ENCODE peak calls at places on chromosome 9, in five cellular contexts. A is GM23248, L is PC-3, X is OCI-LY7, R is neural progenitor cell. U is an unnamed sample.

GRCh38 chr9:27367922-27368316 is 71.0 kb upstream of the EQTN start:
- DNase-seq in R (no peak), A (no peak), L (no peak), X (no peak), U (no peak)

GRCh38 chr9:136626740-136627642 is 35.7 kb upstream of the EGFL7 start:
- DNase-seq in L (no peak), X (no peak), A (peak), R (peak), U (no peak)

GRCh38 chr9:132407196-132407595 is 556 bp upstream of the TTF1 start:
- DNase-seq in A (no peak), L (no peak), X (no peak), R (no peak), U (no peak)

GRCh38 chr9:134320195-134320885 is 5.9 kb upstream of the RXRA start:
- DNase-seq in X (no peak), R (peak), L (no peak), A (no peak), U (no peak)

GRCh38 chr9:133979124-133979920 is 12.8 kb downstream of the VAV2 start:
- DNase-seq in A (peak), L (no peak), R (peak), X (peak), U (no peak)

GRCh38 chr9:127523312-127523851 is 72.1 kb downstream of the LRSAM1 start:
- DNase-seq in R (no peak), L (peak), A (peak), X (no peak), U (peak)

GRCh38 chr9:1018121-1018520 is 32.0 kb upstream of the DMRT2 start:
- DNase-seq in R (no peak), X (peak), A (peak), L (peak), U (peak)

GRCh38 chr9:117414906-117415583 is at the start of gene ASTN2:
- DNase-seq in L (no peak), R (peak), X (no peak), A (no peak), U (no peak)

GRCh38 chr9:122444366-122444765 is 33.4 kb downstream of the OR1J1 start:
- DNase-seq in X (no peak), A (peak), L (no peak), R (no peak), U (no peak)

GRCh38 chr9:71744754-71745521 is 23.4 kb downstream of the CEMIP2 start:
- DNase-seq in L (no peak), X (no peak), R (no peak), A (no peak), U (no peak)

GRCh38 chr9:129712595-129713524 is 40.0 kb downstream of the PTGES start:
- DNase-seq in R (peak), X (no peak), L (peak), A (peak), U (no peak)

GRCh38 chr9:16553869-16554540 is 316.5 kb downstream of the BNC2 start:
- DNase-seq in R (no peak), X (no peak), L (no peak), A (no peak), U (no peak)

GRCh38 chr9:111566234-111566633 is 33.2 kb downstream of the PTGR1 start:
- DNase-seq in X (no peak), R (no peak), L (no peak), A (peak), U (no peak)

GRCh38 chr9:16888594-16888993 is 18.1 kb upstream of the BNC2 start:
- DNase-seq in L (no peak), A (no peak), R (no peak), X (no peak), U (no peak)

GRCh38 chr9:106058460-106058859 is 364.1 kb downstream of the TMEM38B start:
- DNase-seq in L (no peak), R (no peak), X (no peak), A (no peak), U (no peak)

GRCh38 chr9:109138421-109138820 is 18.7 kb upstream of the TMEM245 start:
- DNase-seq in L (no peak), R (no peak), A (no peak), X (no peak), U (no peak)

GRCh38 chr9:96674914-96675538 is 19.9 kb upstream of the PRXL2C start:
- DNase-seq in X (no peak), L (peak), R (no peak), A (peak), U (peak)

GRCh38 chr9:123597073-123597472 is 241.1 kb downstream of the CRB2 start:
- DNase-seq in L (no peak), X (no peak), A (no peak), R (no peak), U (no peak)

GRCh38 chr9:135278586-135278985 is 191.1 kb downstream of the OLFM1 start:
- DNase-seq in A (no peak), R (no peak), X (no peak), L (no peak), U (no peak)

GRCh38 chr9:91071185-91071990 is 269.8 kb downstream of the SYK start:
- DNase-seq in A (peak), L (peak), X (no peak), R (no peak), U (no peak)

GRCh38 chr9:37390759-37391158 is 31.7 kb upstream of the GRHPR start:
- DNase-seq in A (peak), X (peak), R (peak), L (peak), U (peak)

GRCh38 chr9:136888454-136888853 is 2.1 kb downstream of the TRAF2 start:
- DNase-seq in A (no peak), X (no peak), L (no peak), R (no peak), U (no peak)

GRCh38 chr9:108662090-108662875 is 193.5 kb downstream of the ACTL7B start:
- DNase-seq in X (no peak), R (no peak), A (peak), L (no peak), U (no peak)

GRCh38 chr9:134591573-134591981 is 50.0 kb upstream of the COL5A1 start:
- DNase-seq in A (peak), L (no peak), R (no peak), X (no peak), U (no peak)

GRCh38 chr9:32589083-32589713 is 16.2 kb upstream of the NDUFB6 start:
- DNase-seq in L (peak), X (peak), A (peak), R (peak), U (peak)

GRCh38 chr9:136621019-136621733 is 41.5 kb upstream of the EGFL7 start:
- DNase-seq in R (no peak), X (no peak), A (no peak), L (no peak), U (no peak)

GRCh38 chr9:129373361-129373760 is 195.3 kb upstream of the IER5L start:
- DNase-seq in R (no peak), A (no peak), X (no peak), L (no peak), U (no peak)

GRCh38 chr9:76109953-76110352 is 219.5 kb downstream of the PCSK5 start:
- DNase-seq in R (no peak), L (no peak), A (peak), X (no peak), U (no peak)

GRCh38 chr9:61673664-61674381 is 484.0 kb downstream of the SPATA31A7 start:
- DNase-seq in L (no peak), X (no peak), R (no peak), A (no peak), U (no peak)

GRCh38 chr9:107693620-107694326 is 204.2 kb upstream of the KLF4 start:
- DNase-seq in L (no peak), R (no peak), X (no peak), A (peak), U (no peak)

GRCh38 chr9:110255417-110256141 is 728 bp downstream of the TXN start:
- DNase-seq in A (peak), R (peak), L (peak), X (peak), U (no peak)

GRCh38 chr9:129225815-129226214 is 47.8 kb upstream of the IER5L start:
- DNase-seq in A (peak), X (no peak), R (peak), L (no peak), U (no peak)

DNA sequence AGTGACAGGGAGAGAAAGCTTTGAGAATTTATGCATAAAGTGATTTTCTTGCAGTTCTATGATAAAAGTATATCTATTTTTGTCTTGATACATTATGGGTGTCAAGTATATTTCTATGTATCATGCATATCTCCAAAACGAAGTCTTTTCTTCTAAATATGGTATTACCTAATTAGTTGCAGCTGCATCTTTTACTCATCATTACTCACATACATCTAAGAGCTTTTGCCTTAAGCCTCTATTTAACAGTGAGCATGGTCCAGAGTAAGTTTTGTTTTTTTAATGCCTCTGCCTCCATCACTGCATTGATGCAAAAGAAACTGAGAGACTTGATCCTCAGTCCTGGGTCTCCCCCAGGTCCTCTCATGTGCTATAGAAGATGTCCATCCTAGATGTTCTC is 40.0 kb upstream of the SMC5 start:
- DNase-seq in X (no peak), R (no peak), A (peak), L (no peak), U (no peak)
- TF ChIP-seq EZH2phosphoT487 in X (no peak), R (no peak), A (no peak), L (no peak), U (no peak)

GRCh38 chr9:125987420-125987819 is 240.2 kb downstream of the PBX3 start:
- DNase-seq in X (no peak), L (no peak), R (no peak), A (no peak), U (no peak)
- TF ChIP-seq EZH2phosphoT487 in X (no peak), L (no peak), R (no peak), A (no peak), U (no peak)

GRCh38 chr9:14346301-14346721 is 32.4 kb upstream of the NFIB start:
- DNase-seq in X (no peak), R (peak), L (no peak), A (no peak), U (no peak)
- TF ChIP-seq EZH2phosphoT487 in X (no peak), R (peak), L (no peak), A (no peak), U (no peak)

GRCh38 chr9:78573669-78574068 is 276.7 kb downstream of the PSAT1 start:
- DNase-seq in R (no peak), X (no peak), A (no peak), L (no peak), U (no peak)

GRCh38 chr9:78574354-78575036 is 277.6 kb downstream of the PSAT1 start:
- DNase-seq in A (no peak), X (no peak), R (peak), L (no peak), U (no peak)

GRCh38 chr9:78575041-78575440 is 278.1 kb downstream of the PSAT1 start:
- DNase-seq in A (no peak), R (peak), X (no peak), L (no peak), U (no peak)

GRCh38 chr9:78572266-78572665 is 275.3 kb downstream of the PSAT1 start:
- DNase-seq in R (no peak), A (no peak), X (no peak), L (peak), U (no peak)

DNA sequence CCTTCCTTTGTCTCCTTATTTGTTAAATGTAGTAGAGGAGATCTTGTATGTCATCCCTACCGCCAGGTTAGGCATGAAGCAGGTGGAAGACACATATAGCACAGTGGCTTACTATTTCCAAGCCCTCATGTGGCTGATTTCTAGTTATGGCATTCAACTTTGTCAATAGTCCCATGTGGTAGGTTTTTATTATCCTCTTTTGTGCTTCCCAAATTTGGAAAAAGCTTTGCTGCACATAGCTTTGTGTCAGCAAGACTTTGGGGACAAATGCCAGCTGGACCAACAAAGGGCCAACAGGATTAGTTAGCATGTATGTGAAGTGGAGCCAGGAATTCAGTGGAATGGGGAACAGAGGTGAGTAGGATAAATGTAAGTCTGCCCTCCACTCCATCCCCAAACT is 276.3 kb downstream of the PSAT1 start:
- DNase-seq in R (peak), L (no peak), A (no peak), X (no peak), U (no peak)
- TF ChIP-seq EZH2phosphoT487 in R (no peak), L (no peak), A (no peak), X (no peak), U (no peak)

GRCh38 chr9:97906236-97906831 is 16.0 kb downstream of the TRMO start:
- DNase-seq in A (peak), R (no peak), X (no peak), L (no peak), U (no peak)

GRCh38 chr9:97905228-97905627 is 17.1 kb downstream of the TRMO start:
- DNase-seq in L (no peak), X (no peak), R (no peak), A (no peak), U (no peak)

GRCh38 chr9:97908736-97909135 is 13.6 kb downstream of the TRMO start:
- DNase-seq in L (no peak), R (no peak), X (no peak), A (no peak), U (no peak)

GRCh38 chr9:97907632-97908031 is 14.7 kb downstream of the TRMO start:
- DNase-seq in R (no peak), X (no peak), L (no peak), A (no peak), U (no peak)

DNA sequence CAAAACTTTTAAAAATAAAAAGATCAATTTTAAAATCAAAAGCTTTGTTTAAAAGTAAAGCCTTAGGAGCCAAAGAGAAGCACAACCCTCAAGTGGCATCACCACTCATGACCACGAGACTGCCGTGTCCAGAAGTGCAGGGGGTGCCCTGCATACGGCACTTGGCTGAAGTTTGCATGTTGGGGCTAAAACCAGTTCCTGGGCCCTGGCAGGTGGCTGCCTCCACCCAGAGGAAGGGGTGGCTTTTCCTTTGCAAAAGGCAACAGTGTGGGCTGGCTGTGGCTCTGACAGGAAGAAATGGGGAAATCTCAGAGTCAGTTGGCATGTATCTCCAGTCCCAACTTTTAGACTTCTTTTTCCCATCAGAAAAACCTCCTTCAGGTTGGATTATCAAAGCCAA is 15.2 kb downstream of the TRMO start:
- DNase-seq in R (no peak), X (peak), L (no peak), A (no peak), U (no peak)
- TF ChIP-seq EZH2phosphoT487 in R (no peak), X (no peak), L (no peak), A (no peak), U (no peak)

DNA sequence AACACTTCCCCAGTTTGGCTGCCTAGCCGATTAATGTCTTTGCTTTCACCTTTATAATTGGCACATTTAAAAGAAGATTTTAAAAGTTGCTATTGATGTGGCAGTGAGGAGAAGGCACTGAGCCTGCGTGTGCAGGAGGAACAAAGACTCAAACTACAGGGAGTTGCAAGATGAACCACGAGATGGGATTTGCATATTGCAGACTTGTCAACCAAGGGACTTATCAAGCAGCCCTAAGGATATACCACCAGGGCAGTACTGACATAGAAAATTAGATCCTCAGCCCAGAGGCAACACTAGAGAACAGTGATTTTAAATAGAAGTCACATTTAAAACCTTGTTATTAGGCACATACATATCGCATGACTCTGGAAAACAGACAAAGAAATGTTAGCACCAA is 342.6 kb downstream of the GLIS3 start:
- DNase-seq in A (no peak), L (no peak), R (no peak), X (no peak), U (no peak)
- TF ChIP-seq EZH2phosphoT487 in A (no peak), L (no peak), R (no peak), X (no peak), U (no peak)

GRCh38 chr9:6538666-6539071 is 106.9 kb downstream of the GLDC start:
- DNase-seq in A (peak), R (no peak), L (no peak), X (no peak), U (no peak)
- TF ChIP-seq EZH2phosphoT487 in A (no peak), R (no peak), L (no peak), X (no peak), U (no peak)

GRCh38 chr9:68798408-68798807 is 93.4 kb downstream of the PIP5K1B start:
- DNase-seq in A (no peak), X (no peak), R (no peak), L (no peak), U (no peak)

GRCh38 chr9:68800836-68801235 is 95.8 kb downstream of the PIP5K1B start:
- DNase-seq in L (no peak), X (no peak), R (no peak), A (no peak), U (no peak)

GRCh38 chr9:68805890-68806517 is 101.0 kb downstream of the PIP5K1B start:
- DNase-seq in R (no peak), A (no peak), X (no peak), L (no peak), U (no peak)

GRCh38 chr9:68804911-68805889 is 100.2 kb downstream of the PIP5K1B start:
- DNase-seq in A (no peak), L (no peak), R (no peak), X (no peak), U (no peak)

DNA sequence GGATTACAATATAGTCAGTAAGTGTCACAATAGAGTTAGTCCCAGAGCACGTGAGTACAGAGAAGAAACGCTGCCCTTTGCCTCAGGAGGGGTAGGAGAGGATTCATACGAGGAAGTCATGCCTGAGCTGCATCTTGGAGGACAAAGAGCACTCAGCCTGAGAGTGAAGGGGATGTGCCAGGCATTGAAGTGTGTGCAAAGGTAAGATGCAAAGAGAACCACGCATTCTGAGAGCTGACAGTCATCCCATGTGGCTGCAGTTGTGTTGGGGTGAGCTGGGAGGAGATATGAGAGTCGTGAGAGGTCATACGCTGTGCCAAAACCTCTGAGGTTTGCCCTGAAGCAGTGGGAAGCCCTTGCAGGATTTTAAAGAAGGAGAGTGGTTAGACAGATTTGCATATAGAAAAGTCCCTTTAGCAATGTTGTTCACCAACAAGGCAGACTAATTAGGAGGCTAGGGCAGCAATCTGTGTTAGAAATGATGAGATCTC is 97.5 kb downstream of the PIP5K1B start:
- DNase-seq in A (no peak), L (no peak), R (no peak), X (peak), U (no peak)
- TF ChIP-seq EZH2phosphoT487 in A (no peak), L (no peak), R (no peak), X (no peak), U (no peak)

U was measured in HCT116.